ENCODE peak calls at places on chromosomes 16 and 17, in six cellular contexts. One of them, this sample, is unnamed.

GRCh38 chr17:48393271-48393670 is 36.7 kb downstream of the SKAP1 start:
- DNase-seq in transverse colon: no peak
- DNase-seq in HFFc6: no peak
- DNase-seq in BE2C: no peak
- DNase-seq in tibial artery: no peak
- DNase-seq in endothelial cell of umbilical vein: no peak
- DNase-seq in this sample: no peak

GRCh38 chr16:11405331-11406176 is 60.3 kb downstream of the RMI2 start:
- DNase-seq in transverse colon: peak
- DNase-seq in HFFc6: no peak
- DNase-seq in BE2C: peak
- DNase-seq in tibial artery: no peak
- DNase-seq in endothelial cell of umbilical vein: peak
- DNase-seq in this sample: no peak

GRCh38 chr16:52546291-52546941 is 527 bp downstream of the TOX3 start:
- DNase-seq in transverse colon: no peak
- DNase-seq in HFFc6: no peak
- DNase-seq in BE2C: peak
- DNase-seq in tibial artery: no peak
- DNase-seq in endothelial cell of umbilical vein: no peak
- DNase-seq in this sample: no peak

GRCh38 chr16:71524566-71525553 is 1.4 kb upstream of the CHST4 start:
- DNase-seq in transverse colon: no peak
- DNase-seq in HFFc6: no peak
- DNase-seq in BE2C: no peak
- DNase-seq in tibial artery: no peak
- DNase-seq in endothelial cell of umbilical vein: no peak
- DNase-seq in this sample: no peak

GRCh38 chr17:46020023-46020735 is 21.1 kb downstream of the STH start:
- DNase-seq in transverse colon: peak
- DNase-seq in HFFc6: no peak
- DNase-seq in BE2C: no peak
- DNase-seq in tibial artery: no peak
- DNase-seq in endothelial cell of umbilical vein: no peak
- DNase-seq in this sample: no peak

GRCh38 chr16:12016166-12016947 is 39.8 kb downstream of the SNX29 start:
- DNase-seq in transverse colon: no peak
- DNase-seq in HFFc6: no peak
- DNase-seq in BE2C: no peak
- DNase-seq in tibial artery: no peak
- DNase-seq in endothelial cell of umbilical vein: no peak
- DNase-seq in this sample: no peak

GRCh38 chr17:44007346-44008204 is 3.2 kb downstream of the NAGS start:
- DNase-seq in transverse colon: peak
- DNase-seq in HFFc6: no peak
- DNase-seq in BE2C: no peak
- DNase-seq in tibial artery: no peak
- DNase-seq in endothelial cell of umbilical vein: no peak
- DNase-seq in this sample: peak

GRCh38 chr17:42518046-42518754 is 17.8 kb upstream of the NAGLU start:
- DNase-seq in transverse colon: peak
- DNase-seq in HFFc6: peak
- DNase-seq in BE2C: no peak
- DNase-seq in tibial artery: peak
- DNase-seq in endothelial cell of umbilical vein: peak
- DNase-seq in this sample: peak

GRCh38 chr17:80688994-80689635 is 144.5 kb downstream of the RPTOR start:
- DNase-seq in transverse colon: no peak
- DNase-seq in HFFc6: no peak
- DNase-seq in BE2C: no peak
- DNase-seq in tibial artery: no peak
- DNase-seq in endothelial cell of umbilical vein: no peak
- DNase-seq in this sample: no peak

GRCh38 chr16:75965504-75966374 is 239.4 kb upstream of the CPHXL start:
- DNase-seq in transverse colon: no peak
- DNase-seq in HFFc6: no peak
- DNase-seq in BE2C: no peak
- DNase-seq in tibial artery: no peak
- DNase-seq in endothelial cell of umbilical vein: no peak
- DNase-seq in this sample: no peak

GRCh38 chr17:81437221-81437651 is 42.0 kb downstream of the BAHCC1 start:
- DNase-seq in transverse colon: no peak
- DNase-seq in HFFc6: no peak
- DNase-seq in BE2C: peak
- DNase-seq in tibial artery: no peak
- DNase-seq in endothelial cell of umbilical vein: no peak
- DNase-seq in this sample: no peak

DNA sequence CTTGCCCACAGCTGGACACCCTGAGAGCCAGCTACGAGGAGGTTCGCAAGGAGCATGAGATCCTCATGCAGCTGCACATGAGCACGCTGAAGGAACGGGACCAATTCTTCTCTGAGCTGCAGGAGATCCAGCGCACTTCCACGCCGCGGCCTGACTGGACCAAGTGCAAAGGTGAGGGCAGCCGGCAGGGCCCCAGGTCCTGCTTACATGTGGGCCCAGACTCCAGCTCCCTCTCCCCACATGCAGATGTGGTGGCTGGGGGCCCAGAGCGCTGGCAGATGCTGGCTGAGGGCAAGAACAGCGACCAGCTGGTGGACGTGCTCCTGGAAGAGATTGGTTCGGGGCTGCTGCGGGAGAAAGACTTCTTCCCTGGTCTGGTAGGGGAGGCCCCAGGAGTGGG is 16.2 kb upstream of the THAP11 start:
- DNase-seq in transverse colon: no peak
- DNase-seq in HFFc6: no peak
- DNase-seq in BE2C: no peak
- DNase-seq in tibial artery: no peak
- DNase-seq in endothelial cell of umbilical vein: no peak
- DNase-seq in this sample: no peak
- TF ChIP-seq CTCF in transverse colon: no peak
- TF ChIP-seq CTCF in HFFc6: no peak
- TF ChIP-seq CTCF in BE2C: no peak
- TF ChIP-seq CTCF in tibial artery: no peak
- TF ChIP-seq CTCF in endothelial cell of umbilical vein: no peak
- TF ChIP-seq CTCF in this sample: no peak

DNA sequence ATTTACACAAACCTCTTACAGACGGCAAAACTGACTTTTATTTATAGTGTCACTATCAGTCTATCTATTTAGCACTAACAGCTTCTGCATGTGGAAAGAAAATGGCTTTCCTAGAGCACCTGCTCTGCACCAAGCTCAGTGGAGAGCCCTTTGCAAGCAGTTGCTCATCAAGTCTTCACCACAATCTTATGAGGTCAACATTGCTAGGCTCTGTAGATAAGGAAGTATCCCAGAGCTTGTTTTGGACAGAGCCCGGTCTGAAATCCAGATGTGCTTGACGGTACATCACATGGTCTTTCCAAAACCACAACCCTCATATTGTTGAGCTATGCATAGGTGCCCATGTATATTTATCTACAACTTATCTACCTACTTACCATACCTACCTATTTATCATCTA is 572.7 kb upstream of the CDH5 start:
- DNase-seq in transverse colon: no peak
- DNase-seq in HFFc6: no peak
- DNase-seq in BE2C: no peak
- DNase-seq in tibial artery: no peak
- DNase-seq in endothelial cell of umbilical vein: no peak
- DNase-seq in this sample: no peak
- TF ChIP-seq CTCF in transverse colon: no peak
- TF ChIP-seq CTCF in HFFc6: no peak
- TF ChIP-seq CTCF in BE2C: no peak
- TF ChIP-seq CTCF in tibial artery: no peak
- TF ChIP-seq CTCF in endothelial cell of umbilical vein: no peak
- TF ChIP-seq CTCF in this sample: no peak

DNA sequence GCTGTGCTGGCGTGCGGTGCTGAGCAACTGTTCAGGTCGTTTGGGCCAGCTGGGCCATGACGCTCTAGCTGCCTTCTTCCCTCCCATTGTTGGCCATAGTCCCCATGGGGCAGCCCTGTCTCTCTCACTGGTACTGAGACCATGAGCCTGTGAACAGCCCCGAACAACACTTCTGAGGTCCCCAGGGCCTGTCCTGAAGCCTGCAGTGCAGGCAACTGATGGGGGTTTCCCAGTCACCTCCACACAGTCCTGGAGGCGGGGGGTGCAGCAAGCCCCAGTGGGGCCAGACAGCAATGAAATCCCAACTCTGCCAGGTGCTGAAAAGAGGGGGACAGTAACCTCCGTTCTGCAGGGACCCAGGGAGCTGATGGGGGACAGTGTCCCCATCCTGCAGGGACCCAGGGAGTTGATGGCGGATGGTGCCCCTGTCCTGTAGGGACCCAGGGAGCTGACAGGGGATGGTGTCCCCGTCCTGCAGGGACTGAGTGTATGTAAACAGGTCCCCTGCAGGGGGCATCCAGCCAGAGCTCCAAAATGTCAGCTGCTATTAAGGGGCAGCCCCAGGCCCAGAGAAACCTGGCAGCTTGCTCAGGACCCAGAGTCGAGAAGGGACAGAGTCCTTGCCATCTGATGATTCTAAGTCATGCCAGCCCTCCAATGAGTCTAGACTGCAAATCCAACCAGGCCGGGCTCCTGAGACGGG is 30.4 kb downstream of the ENGASE start:
- DNase-seq in transverse colon: no peak
- DNase-seq in HFFc6: no peak
- DNase-seq in BE2C: no peak
- DNase-seq in tibial artery: no peak
- DNase-seq in endothelial cell of umbilical vein: no peak
- DNase-seq in this sample: no peak
- TF ChIP-seq CTCF in transverse colon: no peak
- TF ChIP-seq CTCF in HFFc6: no peak
- TF ChIP-seq CTCF in BE2C: peak
- TF ChIP-seq CTCF in tibial artery: no peak
- TF ChIP-seq CTCF in endothelial cell of umbilical vein: no peak
- TF ChIP-seq CTCF in this sample: no peak

GRCh38 chr16:78663690-78664089 is 564.2 kb downstream of the WWOX start:
- DNase-seq in transverse colon: no peak
- DNase-seq in HFFc6: no peak
- DNase-seq in BE2C: no peak
- DNase-seq in tibial artery: no peak
- DNase-seq in endothelial cell of umbilical vein: no peak
- DNase-seq in this sample: no peak
- TF ChIP-seq CTCF in transverse colon: no peak
- TF ChIP-seq CTCF in HFFc6: no peak
- TF ChIP-seq CTCF in BE2C: no peak
- TF ChIP-seq CTCF in tibial artery: no peak
- TF ChIP-seq CTCF in endothelial cell of umbilical vein: no peak
- TF ChIP-seq CTCF in this sample: no peak

GRCh38 chr17:69088643-69089200 is 28.0 kb upstream of the ABCA9 start:
- DNase-seq in transverse colon: no peak
- DNase-seq in HFFc6: no peak
- DNase-seq in BE2C: no peak
- DNase-seq in tibial artery: no peak
- DNase-seq in endothelial cell of umbilical vein: no peak
- DNase-seq in this sample: no peak

GRCh38 chr17:69090365-69090764 is 29.6 kb upstream of the ABCA9 start:
- DNase-seq in transverse colon: no peak
- DNase-seq in HFFc6: no peak
- DNase-seq in BE2C: no peak
- DNase-seq in tibial artery: no peak
- DNase-seq in endothelial cell of umbilical vein: no peak
- DNase-seq in this sample: no peak

GRCh38 chr17:69082696-69083095 is 22.0 kb upstream of the ABCA9 start:
- DNase-seq in transverse colon: no peak
- DNase-seq in HFFc6: no peak
- DNase-seq in BE2C: no peak
- DNase-seq in tibial artery: no peak
- DNase-seq in endothelial cell of umbilical vein: no peak
- DNase-seq in this sample: no peak

GRCh38 chr17:69084911-69085310 is 24.2 kb upstream of the ABCA9 start:
- DNase-seq in transverse colon: no peak
- DNase-seq in HFFc6: no peak
- DNase-seq in BE2C: peak
- DNase-seq in tibial artery: no peak
- DNase-seq in endothelial cell of umbilical vein: no peak
- DNase-seq in this sample: no peak
- TF ChIP-seq CTCF in transverse colon: peak
- TF ChIP-seq CTCF in HFFc6: peak
- TF ChIP-seq CTCF in BE2C: peak
- TF ChIP-seq CTCF in tibial artery: no peak
- TF ChIP-seq CTCF in endothelial cell of umbilical vein: peak
- TF ChIP-seq CTCF in this sample: peak

This sample was measured in CD14-positive monocyte.